ENCODE peak calls at places on chromosomes 3 and 15, in nine cellular contexts. I is IMR-90, R is K562, P is transverse colon, S is A549, Z is Peyer's patch, K is heart left ventricle, N is sigmoid colon, T is uterus. G is an unnamed sample.

GRCh38 chr15:58434334-58434888 is 2.6 kb downstream of the LIPC start:
- DNase-seq in N (no peak), S (no peak), I (no peak), R (no peak), K (no peak), Z (no peak), P (no peak), T (no peak), G (no peak)

GRCh38 chr3:188434594-188434993 is 280.6 kb downstream of the LPP start:
- DNase-seq in R (no peak), S (no peak), K (no peak), I (peak), Z (no peak), N (no peak), P (no peak), T (no peak), G (no peak)

GRCh38 chr3:49703443-49703927 is 14.1 kb downstream of the RNF123 start:
- DNase-seq in S (peak), P (peak), K (peak), I (peak), R (peak), Z (peak), N (peak), T (peak), G (no peak)

GRCh38 chr3:42451546-42452230 is 41.3 kb upstream of the LYZL4 start:
- DNase-seq in I (no peak), N (no peak), K (peak), P (no peak), Z (no peak), T (no peak), R (no peak), S (no peak), G (no peak)

GRCh38 chr15:48331796-48332641 is 790 bp downstream of the DUT start:
- DNase-seq in T (peak), N (peak), I (peak), P (peak), Z (peak), K (peak), R (peak), S (peak), G (peak)

GRCh38 chr15:92955706-92956105 is 55.6 kb downstream of the CHD2 start:
- DNase-seq in R (no peak), K (no peak), S (no peak), I (no peak), N (no peak), T (no peak), P (no peak), Z (no peak), G (no peak)

GRCh38 chr15:87873501-87873900 is 383.0 kb downstream of the NTRK3 start:
- DNase-seq in S (no peak), R (no peak), N (no peak), P (no peak), K (no peak), Z (no peak), I (peak), T (no peak), G (no peak)

GRCh38 chr3:22569570-22569969 is 633.6 kb upstream of the UBE2E2 start:
- DNase-seq in S (no peak), P (no peak), T (no peak), I (no peak), N (no peak), K (no peak), R (no peak), Z (no peak), G (no peak)

GRCh38 chr15:31306426-31307269 is 20.0 kb upstream of the KLF13 start:
- DNase-seq in N (peak), K (peak), Z (peak), T (no peak), P (no peak), I (no peak), S (no peak), R (no peak), G (no peak)

GRCh38 chr15:39106913-39107312 is 474.0 kb upstream of the THBS1 start:
- DNase-seq in N (no peak), P (no peak), T (no peak), S (no peak), Z (no peak), R (no peak), K (no peak), I (peak), G (no peak)

GRCh38 chr3:42013652-42014442 is 51.9 kb upstream of the ULK4 start:
- DNase-seq in R (peak), T (peak), S (no peak), K (peak), N (peak), Z (peak), I (no peak), P (peak), G (peak)

GRCh38 chr15:65690778-65691177 is 69.0 kb downstream of the SLC24A1 start:
- DNase-seq in Z (no peak), T (no peak), P (no peak), I (no peak), S (no peak), N (no peak), R (no peak), K (no peak), G (no peak)

GRCh38 chr3:189305412-189305811 is 133.6 kb downstream of the TPRG1 start:
- DNase-seq in N (no peak), I (no peak), T (no peak), S (no peak), P (no peak), Z (no peak), K (no peak), R (no peak), G (no peak)

GRCh38 chr3:127953636-127954035 is 38.6 kb downstream of the KBTBD12 start:
- DNase-seq in N (no peak), Z (no peak), S (no peak), K (no peak), I (peak), T (no peak), P (no peak), R (no peak), G (no peak)

GRCh38 chr15:64916365-64916764 is 4.7 kb downstream of the ANKDD1A start:
- DNase-seq in N (no peak), T (no peak), K (no peak), I (no peak), P (no peak), R (no peak), Z (no peak), S (no peak), G (no peak)

GRCh38 chr3:154345422-154346122 is 21.3 kb upstream of the DHX36 start:
- DNase-seq in K (no peak), T (no peak), R (no peak), S (no peak), P (no peak), I (no peak), N (no peak), Z (no peak), G (no peak)

GRCh38 chr15:59976480-59976879 is 27.6 kb upstream of the FOXB1 start:
- DNase-seq in T (no peak), Z (peak), I (no peak), N (no peak), P (no peak), R (no peak), S (no peak), K (no peak), G (no peak)

GRCh38 chr3:195910499-195910845 is 2.1 kb upstream of the TNK2 start:
- DNase-seq in N (peak), S (no peak), T (no peak), Z (no peak), P (no peak), R (no peak), K (no peak), I (no peak), G (no peak)

GRCh38 chr3:68919000-68919399 is 13.3 kb downstream of the TAFA4 start:
- DNase-seq in I (peak), N (no peak), S (no peak), P (no peak), R (no peak), K (no peak), T (no peak), Z (no peak), G (no peak)

GRCh38 chr3:146838221-146838620 is 233.1 kb upstream of the PLSCR5 start:
- DNase-seq in S (no peak), I (no peak), K (no peak), P (no peak), N (no peak), Z (no peak), T (no peak), R (no peak), G (no peak)

GRCh38 chr3:152203677-152204076 is 65.1 kb upstream of the MBNL1 start:
- DNase-seq in K (no peak), T (no peak), Z (no peak), R (no peak), I (peak), S (no peak), N (no peak), P (no peak), G (no peak)

GRCh38 chr3:169295126-169295525 is 368.4 kb downstream of the MECOM start:
- DNase-seq in Z (no peak), T (no peak), N (no peak), I (peak), K (no peak), S (peak), P (no peak), R (peak), G (no peak)

GRCh38 chr15:93997071-93997658 is 234.2 kb upstream of the MCTP2 start:
- DNase-seq in P (no peak), Z (no peak), S (peak), T (peak), R (no peak), K (no peak), I (peak), N (no peak), G (no peak)

GRCh38 chr3:1726741-1727140 is 371.9 kb upstream of the CNTN4 start:
- DNase-seq in R (no peak), N (no peak), T (no peak), K (no peak), Z (no peak), I (no peak), S (no peak), P (peak), G (peak)

GRCh38 chr15:50320504-50320903 is 34.5 kb downstream of the GABPB1 start:
- DNase-seq in N (no peak), Z (no peak), T (no peak), I (no peak), P (no peak), K (no peak), R (no peak), S (no peak), G (no peak)

GRCh38 chr3:147413712-147414325 is 4.7 kb downstream of the ZIC1 start:
- DNase-seq in P (no peak), I (no peak), N (no peak), K (no peak), R (no peak), T (no peak), S (no peak), Z (no peak), G (no peak)

GRCh38 chr3:23480324-23480704 is 277.2 kb downstream of the UBE2E2 start:
- DNase-seq in T (no peak), R (no peak), Z (no peak), S (no peak), P (no peak), N (no peak), I (no peak), K (no peak), G (no peak)

GRCh38 chr15:68289621-68290352 is 12.2 kb downstream of the FEM1B start:
- DNase-seq in T (no peak), P (no peak), S (no peak), Z (no peak), K (no peak), R (no peak), N (no peak), I (no peak), G (no peak)

GRCh38 chr3:9809239-9809614 is 835 bp upstream of the TTLL3 start:
- DNase-seq in T (no peak), K (peak), Z (no peak), P (peak), S (peak), I (no peak), N (no peak), R (no peak), G (no peak)

GRCh38 chr15:60418095-60418494 is 20.3 kb upstream of the ANXA2 start:
- DNase-seq in Z (no peak), T (no peak), S (no peak), P (no peak), K (no peak), R (no peak), I (no peak), N (no peak), G (no peak)

GRCh38 chr3:98563661-98564281 is 29.6 kb downstream of the CPOX start:
- DNase-seq in R (no peak), Z (no peak), K (no peak), T (no peak), P (no peak), N (no peak), I (peak), S (no peak), G (no peak)

GRCh38 chr15:100759698-100760356 is 119.8 kb upstream of the ALDH1A3 start:
- DNase-seq in I (peak), K (no peak), S (peak), R (no peak), N (no peak), T (peak), P (no peak), Z (peak), G (no peak)

GRCh38 chr15:48636511-48636910 is 9.0 kb downstream of the FBN1 start:
- DNase-seq in N (no peak), Z (no peak), K (no peak), P (no peak), T (no peak), I (no peak), R (no peak), S (no peak), G (no peak)

GRCh38 chr3:142273501-142273900 is 48.1 kb upstream of the GK5 start:
- DNase-seq in I (no peak), R (no peak), N (no peak), K (peak), P (no peak), Z (no peak), T (no peak), S (no peak), G (no peak)

GRCh38 chr3:57999423-58000115 is 8.7 kb upstream of the FLNB start:
- DNase-seq in S (peak), Z (no peak), N (no peak), R (no peak), K (no peak), P (no peak), T (no peak), I (no peak), G (no peak)

GRCh38 chr3:58000713-58001467 is 7.3 kb upstream of the FLNB start:
- DNase-seq in K (no peak), N (no peak), I (no peak), Z (no peak), T (no peak), S (no peak), R (no peak), P (peak), G (no peak)

GRCh38 chr3:58000306-58000705 is 7.9 kb upstream of the FLNB start:
- DNase-seq in T (no peak), K (no peak), I (no peak), R (no peak), P (no peak), S (no peak), N (no peak), Z (no peak), G (no peak)

GRCh38 chr3:58001979-58002378 is 6.2 kb upstream of the FLNB start:
- DNase-seq in K (no peak), I (no peak), T (no peak), S (no peak), Z (no peak), R (no peak), P (no peak), N (no peak), G (no peak)

DNA sequence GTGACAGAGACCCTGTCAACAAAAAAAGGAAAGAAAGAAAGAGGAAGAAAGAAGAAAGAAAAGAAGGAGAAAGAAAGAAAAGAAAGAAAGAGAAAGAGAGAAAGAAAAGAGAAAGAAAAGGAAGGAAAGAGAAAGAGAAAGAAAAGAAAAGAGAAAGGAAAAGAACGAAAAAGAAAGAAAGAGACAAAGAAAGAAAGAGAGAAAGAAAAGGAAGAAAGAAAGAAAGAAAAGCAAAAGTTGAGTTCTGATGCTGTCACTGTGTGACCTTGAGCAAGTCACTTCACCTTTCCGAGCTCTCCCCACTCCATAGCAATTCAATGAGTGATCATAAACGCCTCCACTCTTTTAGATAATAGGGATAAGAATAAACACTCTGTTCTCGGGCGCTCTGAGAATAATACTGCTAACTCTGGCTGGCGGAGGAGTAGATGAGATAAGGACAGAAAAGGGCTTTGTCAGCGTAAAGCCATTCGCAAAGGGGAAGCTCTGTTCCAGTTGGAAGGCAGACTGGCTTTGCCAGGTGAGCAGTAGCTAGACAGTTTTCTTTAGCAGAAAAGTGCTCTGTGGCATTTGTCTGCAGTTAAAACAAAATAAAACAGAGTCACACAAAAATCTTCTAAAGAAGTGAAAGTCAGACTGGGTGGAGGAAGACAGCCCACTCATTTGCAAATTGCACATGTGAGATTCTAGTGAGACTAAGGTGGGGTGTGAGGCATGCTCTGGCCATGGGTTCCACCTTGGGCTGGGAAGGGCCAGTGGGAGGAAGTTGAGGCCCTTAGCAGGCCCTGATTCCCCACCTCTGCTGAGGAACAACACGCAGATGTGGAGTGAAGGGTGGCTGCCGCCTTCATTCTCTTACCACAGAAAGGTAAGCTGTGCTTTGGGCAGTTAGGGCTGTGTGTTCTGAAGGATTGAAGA is 9.6 kb upstream of the FLNB start:
- DNase-seq in R (peak), S (no peak), T (peak), N (no peak), Z (peak), K (no peak), P (peak), I (peak), G (no peak)
- H3K27ac ChIP-seq in R (peak), S (peak), T (peak), N (peak), Z (peak), K (peak), P (peak), I (no peak), G (no peak)

GRCh38 chr15:76340802-76341365 is 4.3 kb downstream of the ISL2 start:
- DNase-seq in I (no peak), R (no peak), Z (peak), S (no peak), N (no peak), P (peak), T (no peak), K (no peak), G (no peak)

GRCh38 chr15:76337739-76338554 is 1.4 kb downstream of the ISL2 start:
- DNase-seq in I (no peak), R (peak), P (peak), T (no peak), Z (no peak), S (no peak), K (no peak), N (no peak), G (no peak)

GRCh38 chr15:76340198-76340801 is 3.7 kb downstream of the ISL2 start:
- DNase-seq in R (no peak), I (no peak), S (no peak), P (peak), K (no peak), Z (peak), T (no peak), N (no peak), G (no peak)

GRCh38 chr15:76338555-76339301 is 2.2 kb downstream of the ISL2 start:
- DNase-seq in Z (no peak), I (no peak), N (no peak), S (no peak), T (no peak), K (no peak), R (no peak), P (no peak), G (no peak)

GRCh38 chr15:76339302-76340197 is 3.0 kb downstream of the ISL2 start:
- DNase-seq in I (no peak), N (no peak), P (peak), S (no peak), Z (no peak), K (no peak), R (no peak), T (no peak), G (no peak)
- TF ChIP-seq POLR2A in I (no peak), N (no peak), P (no peak), S (no peak), Z (no peak), K (no peak), R (no peak), T (no peak), G (no peak)

DNA sequence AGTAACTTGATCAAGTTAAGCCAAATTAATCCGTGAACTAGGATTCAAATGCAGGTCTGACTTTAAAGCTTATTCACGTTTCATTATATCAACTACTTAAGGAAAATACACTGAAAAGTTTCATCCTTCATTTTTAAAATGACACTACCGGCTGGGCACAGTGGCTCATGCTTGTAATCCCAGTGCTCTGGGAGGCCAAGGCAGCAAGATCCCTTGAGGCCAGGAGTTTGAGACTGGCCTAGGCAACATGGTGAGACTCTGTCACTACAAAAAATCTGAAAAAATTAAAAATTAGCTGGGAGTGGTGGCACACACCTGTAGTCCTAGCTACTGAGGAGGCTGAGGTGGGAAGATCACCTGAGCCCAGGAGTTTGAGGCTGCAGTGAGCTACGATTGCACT is 3.7 kb downstream of the RUBCN start:
- DNase-seq in N (no peak), T (no peak), R (no peak), I (no peak), Z (no peak), K (no peak), P (no peak), S (no peak), G (no peak)
- H3K4me3 ChIP-seq in N (no peak), T (no peak), R (no peak), I (no peak), Z (no peak), K (no peak), P (no peak), S (no peak), G (no peak)

GRCh38 chr15:56776839-56777238 is 43.5 kb upstream of the ZNF280D start:
- DNase-seq in I (no peak), R (no peak), N (no peak), T (no peak), Z (no peak), P (no peak), K (no peak), S (no peak), G (no peak)

GRCh38 chr15:56772868-56773639 is 39.7 kb upstream of the ZNF280D start:
- DNase-seq in S (peak), T (no peak), R (no peak), I (peak), K (no peak), Z (no peak), P (no peak), N (no peak), G (peak)

GRCh38 chr15:56775632-56776031 is 42.3 kb upstream of the ZNF280D start:
- DNase-seq in I (no peak), T (no peak), R (no peak), K (no peak), S (no peak), Z (no peak), P (no peak), N (no peak), G (no peak)

GRCh38 chr15:56770191-56770590 is 36.9 kb upstream of the ZNF280D start:
- DNase-seq in N (no peak), P (no peak), Z (no peak), S (no peak), I (no peak), R (no peak), K (no peak), T (no peak), G (no peak)

GRCh38 chr15:56774356-56774755 is 41.0 kb upstream of the ZNF280D start:
- DNase-seq in K (no peak), R (no peak), P (no peak), Z (no peak), N (no peak), S (no peak), I (no peak), T (no peak), G (no peak)
- H3K27ac ChIP-seq in K (no peak), R (no peak), P (no peak), Z (no peak), N (no peak), S (no peak), I (no peak), T (no peak), G (no peak)

GRCh38 chr3:139935071-139935865 is at the start of gene CLSTN2:
- DNase-seq in R (peak), I (no peak), S (peak), K (peak), Z (peak), T (peak), P (peak), N (peak), G (peak)
- TF ChIP-seq POLR2A in R (no peak), I (no peak), S (no peak), K (no peak), Z (no peak), T (peak), P (no peak), N (no peak), G (no peak)

GRCh38 chr3:66986406-66986805 is 11.7 kb upstream of the KBTBD8 start:
- DNase-seq in I (no peak), T (no peak), K (no peak), R (no peak), Z (no peak), P (no peak), N (no peak), S (no peak), G (no peak)

GRCh38 chr3:66991478-66991877 is 6.6 kb upstream of the KBTBD8 start:
- DNase-seq in P (no peak), R (peak), I (peak), Z (no peak), K (no peak), S (peak), T (no peak), N (no peak), G (no peak)

GRCh38 chr3:66989241-66989640 is 8.9 kb upstream of the KBTBD8 start:
- DNase-seq in T (no peak), N (no peak), Z (no peak), K (no peak), S (no peak), P (no peak), R (no peak), I (no peak), G (no peak)

GRCh38 chr3:66993082-66993481 is 5.0 kb upstream of the KBTBD8 start:
- DNase-seq in P (no peak), S (peak), Z (no peak), K (no peak), T (no peak), N (no peak), I (no peak), R (no peak), G (no peak)

GRCh38 chr3:66989860-66990696 is 8.0 kb upstream of the KBTBD8 start:
- DNase-seq in K (no peak), N (no peak), I (no peak), Z (no peak), P (no peak), R (peak), S (peak), T (no peak), G (no peak)
- H3K4me3 ChIP-seq in K (no peak), N (no peak), I (no peak), Z (peak), P (no peak), R (no peak), S (no peak), T (no peak), G (no peak)